ENCODE peak calls at places on chromosomes 4 and X, in seven cellular contexts. One of them, this sample, is unnamed.

GRCh38 chrX:48999030-48999429 is 3.0 kb downstream of the GRIPAP1 start:
- DNase-seq in GM12864: no peak
- DNase-seq in HFFc6: no peak
- DNase-seq in KBM-7: no peak
- DNase-seq in HEK293T: no peak
- DNase-seq in stimulated activated CD4-positive, alpha-beta T cell treated with anti-CD3 and anti-CD28 coated beads, TNF-alpha, amount 100 ng/mL, for 1 hour: no peak
- DNase-seq in activated CD4-positive, alpha-beta T cell treated with anti-CD3 and anti-CD28 coated beads, Interleukin-2, amount 10 ng/mL, durations not matched to agents 7 days and 5 days: no peak
- DNase-seq in this sample: no peak

GRCh38 chr4:1242506-1243450 is 6.2 kb downstream of the CTBP1 start:
- DNase-seq in HFFc6: no peak
- DNase-seq in stimulated activated CD4-positive, alpha-beta T cell treated with anti-CD3 and anti-CD28 coated beads, TNF-alpha, amount 100 ng/mL, for 1 hour: no peak
- DNase-seq in GM12864: no peak
- DNase-seq in activated CD4-positive, alpha-beta T cell treated with anti-CD3 and anti-CD28 coated beads, Interleukin-2, amount 10 ng/mL, durations not matched to agents 7 days and 5 days: no peak
- DNase-seq in KBM-7: no peak
- DNase-seq in HEK293T: no peak
- DNase-seq in this sample: no peak

GRCh38 chr4:17613761-17614415 is 553 bp upstream of the MED28 start:
- DNase-seq in HEK293T: peak
- DNase-seq in activated CD4-positive, alpha-beta T cell treated with anti-CD3 and anti-CD28 coated beads, Interleukin-2, amount 10 ng/mL, durations not matched to agents 7 days and 5 days: peak
- DNase-seq in KBM-7: no peak
- DNase-seq in HFFc6: peak
- DNase-seq in stimulated activated CD4-positive, alpha-beta T cell treated with anti-CD3 and anti-CD28 coated beads, TNF-alpha, amount 100 ng/mL, for 1 hour: no peak
- DNase-seq in GM12864: no peak
- DNase-seq in this sample: peak

GRCh38 chr4:102789317-102789717 is 28.5 kb upstream of the MANBA start:
- DNase-seq in activated CD4-positive, alpha-beta T cell treated with anti-CD3 and anti-CD28 coated beads, Interleukin-2, amount 10 ng/mL, durations not matched to agents 7 days and 5 days: no peak
- DNase-seq in HFFc6: peak
- DNase-seq in GM12864: no peak
- DNase-seq in KBM-7: peak
- DNase-seq in stimulated activated CD4-positive, alpha-beta T cell treated with anti-CD3 and anti-CD28 coated beads, TNF-alpha, amount 100 ng/mL, for 1 hour: no peak
- DNase-seq in HEK293T: no peak
- DNase-seq in this sample: peak

GRCh38 chr4:20253272-20253798 is 1.6 kb downstream of the SLIT2 start:
- DNase-seq in stimulated activated CD4-positive, alpha-beta T cell treated with anti-CD3 and anti-CD28 coated beads, TNF-alpha, amount 100 ng/mL, for 1 hour: no peak
- DNase-seq in HFFc6: no peak
- DNase-seq in activated CD4-positive, alpha-beta T cell treated with anti-CD3 and anti-CD28 coated beads, Interleukin-2, amount 10 ng/mL, durations not matched to agents 7 days and 5 days: no peak
- DNase-seq in HEK293T: no peak
- DNase-seq in KBM-7: no peak
- DNase-seq in GM12864: no peak
- DNase-seq in this sample: peak

GRCh38 chr4:107757860-107758476 is 37.9 kb upstream of the PAPSS1 start:
- DNase-seq in HEK293T: peak
- DNase-seq in KBM-7: peak
- DNase-seq in activated CD4-positive, alpha-beta T cell treated with anti-CD3 and anti-CD28 coated beads, Interleukin-2, amount 10 ng/mL, durations not matched to agents 7 days and 5 days: no peak
- DNase-seq in stimulated activated CD4-positive, alpha-beta T cell treated with anti-CD3 and anti-CD28 coated beads, TNF-alpha, amount 100 ng/mL, for 1 hour: no peak
- DNase-seq in HFFc6: peak
- DNase-seq in GM12864: no peak
- DNase-seq in this sample: peak

GRCh38 chrX:16185725-16186136 is 18.4 kb downstream of the MAGEB17 start:
- DNase-seq in stimulated activated CD4-positive, alpha-beta T cell treated with anti-CD3 and anti-CD28 coated beads, TNF-alpha, amount 100 ng/mL, for 1 hour: no peak
- DNase-seq in GM12864: no peak
- DNase-seq in HEK293T: no peak
- DNase-seq in HFFc6: peak
- DNase-seq in activated CD4-positive, alpha-beta T cell treated with anti-CD3 and anti-CD28 coated beads, Interleukin-2, amount 10 ng/mL, durations not matched to agents 7 days and 5 days: no peak
- DNase-seq in KBM-7: peak
- DNase-seq in this sample: peak

GRCh38 chr4:80197601-80198444 is 520 bp downstream of the PRDM8 start:
- DNase-seq in HEK293T: peak
- DNase-seq in KBM-7: no peak
- DNase-seq in activated CD4-positive, alpha-beta T cell treated with anti-CD3 and anti-CD28 coated beads, Interleukin-2, amount 10 ng/mL, durations not matched to agents 7 days and 5 days: no peak
- DNase-seq in stimulated activated CD4-positive, alpha-beta T cell treated with anti-CD3 and anti-CD28 coated beads, TNF-alpha, amount 100 ng/mL, for 1 hour: no peak
- DNase-seq in HFFc6: no peak
- DNase-seq in GM12864: no peak
- DNase-seq in this sample: peak

GRCh38 chr4:142044271-142044670 is 407.9 kb downstream of the IL15 start:
- DNase-seq in KBM-7: no peak
- DNase-seq in activated CD4-positive, alpha-beta T cell treated with anti-CD3 and anti-CD28 coated beads, Interleukin-2, amount 10 ng/mL, durations not matched to agents 7 days and 5 days: no peak
- DNase-seq in HFFc6: peak
- DNase-seq in GM12864: no peak
- DNase-seq in HEK293T: no peak
- DNase-seq in stimulated activated CD4-positive, alpha-beta T cell treated with anti-CD3 and anti-CD28 coated beads, TNF-alpha, amount 100 ng/mL, for 1 hour: no peak
- DNase-seq in this sample: peak